ENCODE peak calls at places on chromosomes 12 and 14, in nine cellular contexts. Y, U, I, G, V, S, N, T and Z are unnamed samples.

GRCh38 chr14:95683793-95684192 is 2.4 kb upstream of the TCL1B start:
- DNase-seq in G (no peak), I (no peak), U (peak; percentile 62), S (no peak), T (peak; percentile 11), N (no peak), Y (peak; percentile 16), V (no peak), Z (no peak)

GRCh38 chr14:60093088-60093487 is 1.4 kb downstream of the PCNX4 start:
- DNase-seq in V (no peak), I (no peak), N (no peak), T (no peak), U (no peak), Y (no peak), S (no peak), G (no peak), Z (no peak)

GRCh38 chr12:124992874-124993567 is 424 bp upstream of the BRI3BP start:
- DNase-seq in V (peak; percentile 52), S (peak; percentile 68), G (no peak), I (peak; percentile 82), N (peak; percentile 26), Y (peak; percentile 87), U (peak; percentile 86), T (peak; percentile 66), Z (no peak)

GRCh38 chr12:10235761-10236631 is 23.3 kb downstream of the GABARAPL1 start:
- DNase-seq in N (no peak), U (peak; percentile 49), V (peak; percentile 55), S (peak; percentile 47), I (peak; percentile 58), G (no peak), T (no peak), Y (no peak), Z (no peak)

GRCh38 chr12:71371132-71371531 is 68.5 kb upstream of the LGR5 start:
- DNase-seq in U (no peak), T (no peak), I (no peak), Y (no peak), V (no peak), N (no peak), S (no peak), G (no peak), Z (no peak)

GRCh38 chr14:103801459-103801858 is 45.9 kb downstream of the PPP1R13B start:
- DNase-seq in U (no peak), G (no peak), V (no peak), I (no peak), T (no peak), Y (no peak), S (peak; percentile 84), N (peak; percentile 97), Z (no peak)

GRCh38 chr12:6383572-6384498 is at the start of gene LTBR:
- DNase-seq in Y (peak; percentile 96), T (no peak), S (peak; percentile 88), V (peak; percentile 89), U (peak; percentile 96), I (no peak), G (peak; percentile 97), N (no peak), Z (peak; percentile 98)

GRCh38 chr12:49984960-49985359 is 12.2 kb downstream of the AQP6 start:
- DNase-seq in N (no peak), U (no peak), Y (no peak), V (no peak), T (no peak), I (no peak), S (no peak), G (no peak), Z (no peak)

GRCh38 chr12:113302925-113303640 is 31.8 kb downstream of the SLC8B1 start:
- DNase-seq in Y (no peak), U (no peak), V (no peak), G (no peak), N (no peak), S (no peak), T (no peak), I (no peak), Z (no peak)

GRCh38 chr14:85516239-85517112 is 13.5 kb upstream of the FLRT2 start:
- DNase-seq in I (no peak), U (no peak), Y (no peak), N (no peak), S (peak; percentile 59), G (no peak), V (peak; percentile 85), T (no peak), Z (no peak)

GRCh38 chr14:49249022-49249421 is 337.2 kb downstream of the RPS29 start:
- DNase-seq in Y (no peak), S (peak; percentile 36), U (no peak), V (no peak), N (no peak), T (no peak), I (peak; percentile 12), G (no peak), Z (no peak)

GRCh38 chr14:92439551-92440344 is 73.8 kb upstream of the RIN3 start:
- DNase-seq in G (no peak), V (no peak), S (no peak), N (no peak), T (no peak), I (no peak), U (no peak), Y (no peak), Z (peak; percentile 66)

GRCh38 chr14:92619671-92620437 is 106.3 kb downstream of the RIN3 start:
- DNase-seq in G (no peak), U (no peak), V (no peak), T (no peak), S (no peak), Y (no peak), N (no peak), I (no peak), Z (no peak)

GRCh38 chr14:61395115-61395725 is 73.8 kb downstream of the PRKCH start:
- DNase-seq in N (no peak), I (no peak), V (no peak), Y (no peak), T (no peak), U (no peak), S (no peak), G (no peak), Z (no peak)

GRCh38 chr12:6532051-6532926 is 2.0 kb upstream of the GAPDH start:
- DNase-seq in N (no peak), G (peak; percentile 93), I (peak; percentile 57), S (peak; percentile 76), U (peak; percentile 51), Y (peak; percentile 71), T (peak; percentile 55), V (peak; percentile 90), Z (no peak)

GRCh38 chr12:115185529-115185928 is 501.6 kb upstream of the TBX3 start:
- DNase-seq in S (no peak), V (no peak), U (no peak), N (no peak), Y (no peak), G (no peak), T (no peak), I (no peak), Z (no peak)

GRCh38 chr12:121388421-121388981 is 11.4 kb upstream of the RNF34 start:
- DNase-seq in U (no peak), G (no peak), S (peak; percentile 61), V (peak; percentile 38), N (no peak), I (no peak), T (no peak), Y (no peak), Z (no peak)

GRCh38 chr14:61388173-61388975 is 67.0 kb downstream of the PRKCH start:
- DNase-seq in T (no peak), U (no peak), S (peak; percentile 84), V (peak; percentile 69), G (no peak), Y (no peak), I (no peak), N (no peak), Z (no peak)

GRCh38 chr14:71235865-71236264 is 328.6 kb downstream of the PCNX1 start:
- DNase-seq in I (peak; percentile 75), V (peak; percentile 30), S (no peak), G (no peak), U (peak; percentile 36), T (no peak), N (peak; percentile 65), Y (no peak), Z (peak; percentile 42)

GRCh38 chr14:51735851-51736250 is 84.1 kb downstream of the FRMD6 start:
- DNase-seq in S (no peak), G (no peak), T (no peak), U (no peak), N (no peak), Y (no peak), V (no peak), I (no peak), Z (no peak)

GRCh38 chr12:55908726-55909512 is 18.8 kb downstream of the PYM1 start:
- DNase-seq in G (no peak), N (no peak), T (no peak), I (no peak), U (peak; percentile 49), V (no peak), Y (no peak), S (no peak), Z (no peak)

GRCh38 chr14:82441270-82441669 is 907.6 kb upstream of the SEL1L start:
- DNase-seq in U (no peak), N (no peak), V (no peak), I (no peak), T (no peak), S (no peak), Y (no peak), G (no peak), Z (no peak)

GRCh38 chr14:74792249-74793039 is 29.3 kb downstream of the YLPM1 start:
- DNase-seq in Y (no peak), S (no peak), N (no peak), G (no peak), U (no peak), V (peak; percentile 84), I (no peak), T (no peak), Z (no peak)

GRCh38 chr14:77087631-77088030 is 10.4 kb upstream of the CIPC start:
- DNase-seq in G (no peak), V (no peak), I (no peak), T (no peak), Y (no peak), U (no peak), N (no peak), S (no peak), Z (no peak)
- H3K27ac ChIP-seq in G (peak overlapping the region; percentile 18), V (no peak overlapping the region), I (no peak overlapping the region), T (no peak overlapping the region), Y (peak overlapping the region; percentile 65), U (peak overlapping the region; percentile 7), N (no peak overlapping the region), S (no peak overlapping the region), Z (no peak overlapping the region)

GRCh38 chr12:69238589-69239285 is 632 bp upstream of the CPSF6 start:
- DNase-seq in G (no peak), N (no peak), I (no peak), T (no peak), Y (no peak), S (no peak), V (no peak), U (no peak), Z (no peak)
- H3K27ac ChIP-seq in G (peak overlapping the region; percentile 77), N (peak overlapping the region; percentile 47), I (peak overlapping the region; percentile 91), T (peak overlapping the region; percentile 69), Y (peak overlapping the region; percentile 97), S (peak overlapping the region; percentile 90), V (peak overlapping the region; percentile 49), U (peak overlapping the region; percentile 97), Z (peak overlapping the region; percentile 97)

GRCh38 chr14:65813760-65814387 is 401.3 kb downstream of the FUT8 start:
- DNase-seq in Y (no peak), I (no peak), U (no peak), S (no peak), V (no peak), T (no peak), N (no peak), G (no peak), Z (no peak)
- H3K27ac ChIP-seq in Y (no peak overlapping the region), I (no peak overlapping the region), U (no peak overlapping the region), S (no peak overlapping the region), V (no peak overlapping the region), T (no peak overlapping the region), N (no peak overlapping the region), G (no peak overlapping the region), Z (no peak overlapping the region)

GRCh38 chr12:27221625-27222387 is 22.3 kb upstream of the STK38L start:
- DNase-seq in U (no peak), S (no peak), Y (no peak), I (no peak), T (no peak), V (no peak), G (no peak), N (no peak), Z (no peak)
- H3K27ac ChIP-seq in U (no peak overlapping the region), S (no peak overlapping the region), Y (peak overlapping the region; percentile 27), I (no peak overlapping the region), T (no peak overlapping the region), V (no peak overlapping the region), G (no peak overlapping the region), N (no peak overlapping the region), Z (no peak overlapping the region)